ENCODE peak calls at places on chromosomes 2 and 18, in four cellular contexts. W is astrocyte of the cerebellum; S is naive thymus-derived CD8-positive, alpha-beta T cell; P is activated effector memory CD4-positive, alpha-beta T cell treated with anti-CD3 and anti-CD28 coated beads, Interleukin-2, amount 50 U/mL, for 16 hours. M is an unnamed sample.

GRCh38 chr2:226891780-226892590 is 56.1 kb downstream of the RHBDD1 start:
- DNase-seq in P (no peak), S (no peak), W (peak), M (peak)

GRCh38 chr2:103805746-103806145 is 1043.9 kb downstream of the TMEM182 start:
- DNase-seq in W (no peak), S (no peak), P (no peak), M (no peak)

GRCh38 chr2:156319811-156320490 is 12.6 kb downstream of the NR4A2 start:
- DNase-seq in W (no peak), S (no peak), P (no peak), M (no peak)

GRCh38 chr2:47307066-47307465 is 95.9 kb upstream of the MSH2 start:
- DNase-seq in P (no peak), S (no peak), W (no peak), M (no peak)

GRCh38 chr2:132670961-132671781 is 1.2 kb upstream of the LYPD1 start:
- DNase-seq in W (peak), S (no peak), P (no peak), M (peak)

GRCh38 chr2:2706306-2706705 is 375.2 kb upstream of the MYT1L start:
- DNase-seq in P (no peak), W (no peak), S (no peak), M (no peak)

GRCh38 chr2:20118051-20118450 is 66.6 kb upstream of the LAPTM4A start:
- DNase-seq in W (no peak), P (no peak), S (no peak), M (no peak)

GRCh38 chr2:24228470-24228869 is 53.6 kb downstream of the FAM228A start:
- DNase-seq in W (no peak), S (peak), P (no peak), M (peak)

GRCh38 chr18:2948038-2948437 is 64.9 kb downstream of the LPIN2 start:
- DNase-seq in W (peak), S (no peak), P (no peak), M (peak)

GRCh38 chr18:48762022-48762421 is 188.7 kb downstream of the SMAD7 start:
- DNase-seq in P (no peak), S (no peak), W (no peak), M (no peak)

GRCh38 chr18:4236940-4237686 is 218.0 kb downstream of the DLGAP1 start:
- DNase-seq in P (no peak), S (no peak), W (no peak), M (no peak)

GRCh38 chr2:152127628-152128027 is 28.8 kb upstream of the CACNB4 start:
- DNase-seq in W (no peak), P (no peak), S (no peak), M (no peak)

GRCh38 chr2:62794791-62795190 is 89.3 kb downstream of the EHBP1 start:
- DNase-seq in S (no peak), P (no peak), W (peak), M (peak)

GRCh38 chr2:64666810-64667438 is 13.2 kb upstream of the SERTAD2 start:
- DNase-seq in W (no peak), S (peak), P (no peak), M (no peak)

GRCh38 chr2:120874876-120875275 is 139.2 kb downstream of the GLI2 start:
- DNase-seq in W (no peak), P (no peak), S (no peak), M (no peak)

GRCh38 chr2:234495801-234496441 is 960 bp downstream of the ARL4C start:
- DNase-seq in S (peak), W (no peak), P (peak), M (peak)

GRCh38 chr2:111192778-111193368 is 72.2 kb downstream of the BCL2L11 start:
- DNase-seq in W (no peak), P (no peak), S (no peak), M (no peak)

GRCh38 chr18:70276416-70277145 is 12.3 kb upstream of the SOCS6 start:
- DNase-seq in W (no peak), S (no peak), P (no peak), M (no peak)

GRCh38 chr2:45612265-45612664 is 1.2 kb upstream of the SRBD1 start:
- DNase-seq in W (no peak), S (no peak), P (no peak), M (no peak)

GRCh38 chr2:161048317-161048716 is 111.9 kb upstream of the TANK start:
- DNase-seq in W (no peak), S (no peak), P (no peak), M (no peak)

GRCh38 chr2:216676630-216677029 is 18.7 kb downstream of the IGFBP5 start:
- DNase-seq in W (no peak), P (no peak), S (no peak), M (no peak)

GRCh38 chr2:10466801-10467200 is 18.7 kb upstream of the ODC1 start:
- DNase-seq in W (no peak), P (peak), S (no peak), M (no peak)

GRCh38 chr2:27249891-27250651 is 12.8 kb downstream of the SLC30A3 start:
- DNase-seq in W (no peak), S (peak), P (peak), M (peak)